ENCODE peak calls at places on chromosomes 1 and 21, in four cellular contexts. X is neural progenitor cell, O is PC-3, S is SK-N-SH. P is an unnamed sample.

GRCh38 chr1:33094486-33094885 is 13.5 kb downstream of the AZIN2 start:
- DNase-seq in X (no peak), O (no peak), S (no peak), P (no peak)

GRCh38 chr1:9825101-9826074 is 1.6 kb upstream of the CLSTN1 start:
- DNase-seq in X (peak), O (peak), S (no peak), P (peak)

GRCh38 chr1:109880961-109881894 is 29.4 kb upstream of the CSF1 start:
- DNase-seq in X (no peak), O (no peak), S (no peak), P (no peak)

GRCh38 chr21:43304621-43305335 is 122.2 kb downstream of the SIK1 start:
- DNase-seq in X (no peak), O (no peak), S (no peak), P (no peak)

GRCh38 chr1:28246427-28246832 is 10.5 kb downstream of the ATP5IF1 start:
- DNase-seq in X (no peak), O (peak), S (no peak), P (no peak)

GRCh38 chr21:29819675-29820337 is 120.0 kb downstream of the GRIK1 start:
- DNase-seq in X (no peak), O (no peak), S (no peak), P (no peak)

GRCh38 chr1:203478986-203479385 is 3.4 kb downstream of the PRELP start:
- DNase-seq in X (peak), O (no peak), S (no peak), P (no peak)

GRCh38 chr1:109659997-109660755 is 4.3 kb downstream of the GSTM4 start:
- DNase-seq in X (no peak), O (no peak), S (no peak), P (no peak)

GRCh38 chr1:228064296-228064695 is 18.2 kb upstream of the ARF1 start:
- DNase-seq in X (no peak), O (no peak), S (no peak), P (no peak)

GRCh38 chr1:19441048-19441447 is 44.3 kb downstream of the CAPZB start:
- DNase-seq in X (no peak), O (no peak), S (no peak), P (no peak)

GRCh38 chr1:94063379-94063778 is 57.6 kb downstream of the ABCA4 start:
- DNase-seq in X (peak), O (peak), S (peak), P (peak)

GRCh38 chr1:43800801-43801200 is 93.5 kb downstream of the ST3GAL3 start:
- DNase-seq in X (no peak), O (no peak), S (no peak), P (no peak)

GRCh38 chr1:151371340-151371739 is 1.2 kb downstream of the SELENBP1 start:
- DNase-seq in X (no peak), O (peak), S (no peak), P (no peak)

GRCh38 chr1:158798531-158798930 is 17.5 kb upstream of the OR6N2 start:
- DNase-seq in X (no peak), O (peak), S (no peak), P (no peak)
- TF ChIP-seq CTCF in X (peak), O (peak), S (peak), P (no peak)

GRCh38 chr1:117537291-117537920 is 68.4 kb upstream of the TENT5C start:
- DNase-seq in X (peak), O (peak), S (no peak), P (no peak)
- TF ChIP-seq EZH2phosphoT487 in X (no peak), O (no peak), S (no peak), P (no peak)

GRCh38 chr21:46121286-46122221 is 23.6 kb downstream of the COL6A2 start:
- DNase-seq in X (no peak), O (no peak), S (peak), P (no peak)
- TF ChIP-seq CTCF in X (no peak), O (no peak), S (no peak), P (no peak)

GRCh38 chr1:149978547-149979023 is 31.9 kb downstream of the OTUD7B start:
- DNase-seq in X (no peak), O (peak), S (no peak), P (no peak)
- TF ChIP-seq EZH2phosphoT487 in X (no peak), O (no peak), S (no peak), P (no peak)

GRCh38 chr1:15273274-15273673 is 26.3 kb downstream of the FHAD1 start:
- DNase-seq in X (no peak), O (no peak), S (no peak), P (no peak)
- TF ChIP-seq CTCF in X (no peak), O (no peak), S (no peak), P (no peak)

GRCh38 chr1:175005085-175005783 is 5.5 kb downstream of the CACYBP start:
- DNase-seq in X (no peak), O (no peak), S (no peak), P (no peak)
- TF ChIP-seq EZH2phosphoT487 in X (no peak), O (no peak), S (no peak), P (no peak)

DNA sequence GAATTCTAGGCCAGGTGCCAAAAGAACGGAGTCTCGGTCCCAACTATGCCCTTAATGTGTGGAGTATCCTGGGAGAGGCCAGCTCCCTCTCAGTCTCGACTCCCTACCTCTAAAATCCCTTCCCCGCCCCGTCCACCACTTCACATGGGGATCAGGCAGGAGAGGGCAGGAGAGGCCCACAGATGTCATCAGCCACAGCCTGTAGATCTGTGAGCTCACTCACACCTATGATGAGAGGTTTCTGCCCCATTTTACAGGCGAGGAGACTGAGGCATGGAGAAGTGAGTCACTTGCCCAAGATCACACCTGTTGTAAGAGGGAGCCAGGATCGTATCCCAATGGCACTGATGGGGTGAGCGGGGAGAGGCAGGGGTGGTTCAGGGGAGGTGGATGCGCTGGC is 20.4 kb upstream of the EPHA8 start:
- DNase-seq in X (no peak), O (no peak), S (no peak), P (no peak)
- TF ChIP-seq CTCF in X (no peak), O (no peak), S (no peak), P (no peak)

GRCh38 chr1:8374356-8374755 is 56.4 kb downstream of the SLC45A1 start:
- DNase-seq in X (no peak), O (no peak), S (no peak), P (no peak)
- TF ChIP-seq EZH2phosphoT487 in X (no peak), O (no peak), S (no peak), P (no peak)

DNA sequence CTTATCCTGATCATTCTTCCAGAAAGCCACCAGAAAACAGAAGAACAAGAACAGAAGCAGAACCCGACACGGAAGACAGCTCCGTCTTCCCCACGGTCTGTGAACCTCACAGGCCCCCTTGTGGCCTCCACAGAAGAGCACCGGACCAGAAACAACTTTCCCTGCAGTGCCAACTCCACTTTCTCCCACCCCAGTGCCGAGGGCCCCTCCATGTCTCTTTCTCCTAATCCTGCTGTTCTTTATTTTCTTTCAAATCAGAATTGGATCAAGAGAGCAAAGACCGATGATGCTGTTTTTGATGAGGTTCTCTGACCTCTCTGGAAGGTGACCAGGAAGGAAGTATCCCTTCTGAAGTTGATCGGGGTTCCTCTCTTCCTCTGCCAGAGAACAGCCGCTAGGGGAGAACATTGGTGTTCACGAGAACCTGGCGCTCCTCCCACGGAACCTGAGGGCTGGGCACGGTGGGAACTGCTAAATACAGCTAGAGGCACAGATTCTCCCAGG is 58.9 kb upstream of the CTTNBP2NL start:
- DNase-seq in X (peak), O (peak), S (peak), P (peak)
- TF ChIP-seq CTCF in X (peak), O (peak), S (peak), P (peak)

GRCh38 chr1:25343872-25344271 is 5.7 kb downstream of the TMEM50A start:
- DNase-seq in X (no peak), O (peak), S (no peak), P (peak)
- TF ChIP-seq EZH2phosphoT487 in X (no peak), O (no peak), S (no peak), P (no peak)

P was measured in HCT116.